ENCODE peak calls at places on chromosomes 3 and 15, in four cellular contexts. One of them, this sample, is unnamed.
A peak's percentile ranks its signal among the peaks of the same experiment; 100 is the strongest.

GRCh38 chr3:9201895-9202294 is 47.6 kb downstream of the SRGAP3 start:
- ATAC-seq in A549: no peak
- ATAC-seq in naive thymus-derived CD4-positive, alpha-beta T cell: no peak
- ATAC-seq in natural killer cell: no peak
- ATAC-seq in this sample: no peak

GRCh38 chr3:190225186-190225692 is 97.0 kb downstream of the CLDN1 start:
- ATAC-seq in A549: no peak
- ATAC-seq in naive thymus-derived CD4-positive, alpha-beta T cell: no peak
- ATAC-seq in natural killer cell: no peak
- ATAC-seq in this sample: no peak

GRCh38 chr3:140501770-140502364 is 176.0 kb upstream of the TRIM42 start:
- ATAC-seq in A549: no peak
- ATAC-seq in naive thymus-derived CD4-positive, alpha-beta T cell: no peak
- ATAC-seq in natural killer cell: no peak
- ATAC-seq in this sample: no peak

GRCh38 chr15:57516327-57517026 is 75.2 kb upstream of the MYZAP start:
- ATAC-seq in A549: no peak
- ATAC-seq in naive thymus-derived CD4-positive, alpha-beta T cell: no peak
- ATAC-seq in natural killer cell: no peak
- ATAC-seq in this sample: no peak

GRCh38 chr3:127628426-127628787 is 578 bp upstream of the PODXL2 start:
- ATAC-seq in A549: no peak
- ATAC-seq in naive thymus-derived CD4-positive, alpha-beta T cell: no peak
- ATAC-seq in natural killer cell: no peak
- ATAC-seq in this sample: no peak

GRCh38 chr3:191702121-191702520 is 241.2 kb downstream of the PYDC2 start:
- ATAC-seq in A549: no peak
- ATAC-seq in naive thymus-derived CD4-positive, alpha-beta T cell: no peak
- ATAC-seq in natural killer cell: no peak
- ATAC-seq in this sample: no peak

GRCh38 chr15:59562787-59563186 is 48.8 kb upstream of the GCNT3 start:
- ATAC-seq in A549: no peak
- ATAC-seq in naive thymus-derived CD4-positive, alpha-beta T cell: no peak
- ATAC-seq in natural killer cell: no peak
- ATAC-seq in this sample: no peak

GRCh38 chr15:94336817-94337537 is 105.6 kb downstream of the MCTP2 start:
- ATAC-seq in A549: no peak
- ATAC-seq in naive thymus-derived CD4-positive, alpha-beta T cell: no peak
- ATAC-seq in natural killer cell: no peak
- ATAC-seq in this sample: no peak

GRCh38 chr15:60035344-60035743 is 31.2 kb downstream of the FOXB1 start:
- ATAC-seq in A549: no peak
- ATAC-seq in naive thymus-derived CD4-positive, alpha-beta T cell: no peak
- ATAC-seq in natural killer cell: no peak
- ATAC-seq in this sample: no peak

GRCh38 chr15:78984041-78984440 is 39.2 kb upstream of the CTSH start:
- ATAC-seq in A549: no peak
- ATAC-seq in naive thymus-derived CD4-positive, alpha-beta T cell: no peak
- ATAC-seq in natural killer cell: no peak
- ATAC-seq in this sample: no peak

GRCh38 chr15:38631126-38632075 is 66.8 kb upstream of the RASGRP1 start:
- ATAC-seq in A549: no peak
- ATAC-seq in naive thymus-derived CD4-positive, alpha-beta T cell: no peak
- ATAC-seq in natural killer cell: no peak
- ATAC-seq in this sample: no peak

GRCh38 chr15:25346371-25346770 is 92.5 kb downstream of the UBE3A start:
- ATAC-seq in A549: no peak
- ATAC-seq in naive thymus-derived CD4-positive, alpha-beta T cell: no peak
- ATAC-seq in natural killer cell: no peak
- ATAC-seq in this sample: no peak

GRCh38 chr15:59561547-59561946 is 50.0 kb upstream of the GCNT3 start:
- ATAC-seq in A549: peak; percentile 43
- ATAC-seq in naive thymus-derived CD4-positive, alpha-beta T cell: no peak
- ATAC-seq in natural killer cell: no peak
- ATAC-seq in this sample: no peak